ENCODE peak calls at places on chromosomes 2 and 18, in five cellular contexts. One of them, this sample, is unnamed. For H3K4me1, the result is how much of the 10 kb centered on the place peaks cover.

GRCh38 chr2:235070063-235070706 is 118.4 kb downstream of the SH3BP4 start:
- DNase-seq in neuronal stem cell: no peak
- DNase-seq in CD4-positive, alpha-beta memory T cell: no peak
- DNase-seq in CD8-positive, alpha-beta memory T cell: no peak
- DNase-seq in tibial nerve: no peak
- DNase-seq in this sample: peak

GRCh38 chr2:43478423-43479086 is 117.3 kb downstream of the THADA start:
- DNase-seq in neuronal stem cell: no peak
- DNase-seq in CD4-positive, alpha-beta memory T cell: no peak
- DNase-seq in tibial nerve: no peak
- DNase-seq in CD8-positive, alpha-beta memory T cell: no peak
- DNase-seq in this sample: no peak

GRCh38 chr2:179272406-179273192 is 8.0 kb upstream of the SESTD1 start:
- DNase-seq in CD4-positive, alpha-beta memory T cell: no peak
- DNase-seq in tibial nerve: no peak
- DNase-seq in neuronal stem cell: no peak
- DNase-seq in CD8-positive, alpha-beta memory T cell: no peak
- DNase-seq in this sample: no peak

GRCh38 chr18:21910906-21911305 is 170.3 kb downstream of the MIB1 start:
- DNase-seq in CD8-positive, alpha-beta memory T cell: no peak
- DNase-seq in tibial nerve: no peak
- DNase-seq in CD4-positive, alpha-beta memory T cell: no peak
- DNase-seq in neuronal stem cell: no peak
- DNase-seq in this sample: no peak

GRCh38 chr18:33469699-33470098 is 29.2 kb upstream of the CCDC178 start:
- DNase-seq in tibial nerve: no peak
- DNase-seq in CD8-positive, alpha-beta memory T cell: no peak
- DNase-seq in CD4-positive, alpha-beta memory T cell: no peak
- DNase-seq in neuronal stem cell: no peak
- DNase-seq in this sample: no peak

GRCh38 chr18:74271656-74272055 is 20.1 kb downstream of the CYB5A start:
- DNase-seq in tibial nerve: no peak
- DNase-seq in neuronal stem cell: no peak
- DNase-seq in CD8-positive, alpha-beta memory T cell: no peak
- DNase-seq in CD4-positive, alpha-beta memory T cell: no peak
- DNase-seq in this sample: no peak

GRCh38 chr2:188078544-188078943 is 213.1 kb upstream of the GULP1 start:
- DNase-seq in tibial nerve: no peak
- DNase-seq in CD8-positive, alpha-beta memory T cell: no peak
- DNase-seq in CD4-positive, alpha-beta memory T cell: no peak
- DNase-seq in neuronal stem cell: no peak
- DNase-seq in this sample: no peak

GRCh38 chr2:63661076-63661475 is 72.3 kb downstream of the MDH1 start:
- DNase-seq in tibial nerve: no peak
- DNase-seq in CD4-positive, alpha-beta memory T cell: no peak
- DNase-seq in CD8-positive, alpha-beta memory T cell: no peak
- DNase-seq in neuronal stem cell: no peak
- DNase-seq in this sample: no peak

GRCh38 chr2:3606370-3607124 is 11.6 kb downstream of the COLEC11 start:
- DNase-seq in neuronal stem cell: no peak
- DNase-seq in CD4-positive, alpha-beta memory T cell: no peak
- DNase-seq in tibial nerve: no peak
- DNase-seq in CD8-positive, alpha-beta memory T cell: no peak
- DNase-seq in this sample: no peak

GRCh38 chr2:97840198-97840597 is 126.8 kb downstream of the ZAP70 start:
- DNase-seq in CD4-positive, alpha-beta memory T cell: no peak
- DNase-seq in CD8-positive, alpha-beta memory T cell: no peak
- DNase-seq in neuronal stem cell: no peak
- DNase-seq in tibial nerve: no peak
- DNase-seq in this sample: no peak

GRCh38 chr18:43888601-43889000 is 611.3 kb upstream of the SYT4 start:
- DNase-seq in CD8-positive, alpha-beta memory T cell: no peak
- DNase-seq in CD4-positive, alpha-beta memory T cell: no peak
- DNase-seq in tibial nerve: no peak
- DNase-seq in neuronal stem cell: no peak
- DNase-seq in this sample: no peak

GRCh38 chr2:198857246-198857645 is 600.5 kb downstream of the SATB2 start:
- DNase-seq in tibial nerve: no peak
- DNase-seq in CD4-positive, alpha-beta memory T cell: no peak
- DNase-seq in CD8-positive, alpha-beta memory T cell: no peak
- DNase-seq in neuronal stem cell: no peak
- DNase-seq in this sample: no peak

GRCh38 chr2:202099515-202099914 is 26.5 kb downstream of the KIAA2012 start:
- DNase-seq in CD8-positive, alpha-beta memory T cell: no peak
- DNase-seq in neuronal stem cell: peak
- DNase-seq in tibial nerve: no peak
- DNase-seq in CD4-positive, alpha-beta memory T cell: no peak
- DNase-seq in this sample: no peak

GRCh38 chr18:5238371-5238758 is 41.3 kb upstream of the AKAIN1 start:
- DNase-seq in neuronal stem cell: no peak
- DNase-seq in CD4-positive, alpha-beta memory T cell: no peak
- DNase-seq in CD8-positive, alpha-beta memory T cell: no peak
- DNase-seq in tibial nerve: no peak
- DNase-seq in this sample: no peak

GRCh38 chr2:14626873-14627272 is 5.6 kb upstream of the LRATD1 start:
- DNase-seq in CD4-positive, alpha-beta memory T cell: no peak
- DNase-seq in CD8-positive, alpha-beta memory T cell: no peak
- DNase-seq in neuronal stem cell: no peak
- DNase-seq in tibial nerve: no peak
- DNase-seq in this sample: no peak

DNA sequence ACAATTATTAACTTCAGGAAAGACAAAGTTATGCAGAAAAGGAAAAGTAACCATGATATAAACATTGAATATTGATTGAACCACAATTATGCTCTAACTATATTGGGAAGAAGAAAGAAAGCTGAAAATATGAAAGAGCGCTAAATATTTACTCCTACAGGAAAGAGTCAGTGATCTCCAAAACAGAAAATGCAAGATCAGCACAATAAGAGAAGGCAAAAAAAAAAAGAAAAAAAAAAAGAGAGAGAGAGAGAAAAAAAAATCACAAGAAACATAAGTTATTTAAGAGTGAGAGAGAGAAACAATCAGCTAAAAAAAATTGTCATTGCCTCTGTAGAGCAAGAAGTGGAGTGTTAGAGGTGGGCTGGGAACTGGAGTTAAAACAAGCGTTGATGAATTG is 28.9 kb upstream of the ELAC1 start:
- DNase-seq in neuronal stem cell: no peak
- DNase-seq in CD4-positive, alpha-beta memory T cell: no peak
- DNase-seq in CD8-positive, alpha-beta memory T cell: no peak
- DNase-seq in tibial nerve: no peak
- DNase-seq in this sample: no peak
- H3K4me1 ChIP-seq in neuronal stem cell: under half
- H3K4me1 ChIP-seq in CD4-positive, alpha-beta memory T cell: under half
- H3K4me1 ChIP-seq in CD8-positive, alpha-beta memory T cell: under half
- H3K4me1 ChIP-seq in tibial nerve: under half
- H3K4me1 ChIP-seq in this sample: under half

DNA sequence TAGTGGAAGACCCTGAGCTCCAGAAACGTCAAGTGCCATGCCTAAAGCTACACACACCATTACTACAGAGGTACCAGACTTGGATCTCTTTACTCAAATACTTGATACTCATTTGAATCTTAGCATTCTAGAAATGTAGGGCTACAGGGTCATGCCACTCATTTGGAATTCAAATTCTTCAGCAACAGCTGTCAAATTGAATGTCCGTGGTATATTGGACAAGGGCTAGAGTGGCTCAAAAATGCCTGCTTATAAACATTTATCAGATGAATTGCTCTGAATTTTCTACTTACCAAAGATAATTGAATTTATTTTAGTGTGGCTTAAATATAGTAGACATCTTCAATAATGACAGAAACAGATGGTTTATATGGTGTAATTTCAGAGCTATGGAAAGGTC is 669.7 kb downstream of the SLC4A3 start:
- DNase-seq in tibial nerve: no peak
- DNase-seq in CD8-positive, alpha-beta memory T cell: no peak
- DNase-seq in CD4-positive, alpha-beta memory T cell: no peak
- DNase-seq in neuronal stem cell: no peak
- DNase-seq in this sample: no peak
- H3K4me3 ChIP-seq in tibial nerve: no peak
- H3K4me3 ChIP-seq in CD8-positive, alpha-beta memory T cell: no peak
- H3K4me3 ChIP-seq in CD4-positive, alpha-beta memory T cell: no peak
- H3K4me3 ChIP-seq in neuronal stem cell: no peak
- H3K4me3 ChIP-seq in this sample: no peak

DNA sequence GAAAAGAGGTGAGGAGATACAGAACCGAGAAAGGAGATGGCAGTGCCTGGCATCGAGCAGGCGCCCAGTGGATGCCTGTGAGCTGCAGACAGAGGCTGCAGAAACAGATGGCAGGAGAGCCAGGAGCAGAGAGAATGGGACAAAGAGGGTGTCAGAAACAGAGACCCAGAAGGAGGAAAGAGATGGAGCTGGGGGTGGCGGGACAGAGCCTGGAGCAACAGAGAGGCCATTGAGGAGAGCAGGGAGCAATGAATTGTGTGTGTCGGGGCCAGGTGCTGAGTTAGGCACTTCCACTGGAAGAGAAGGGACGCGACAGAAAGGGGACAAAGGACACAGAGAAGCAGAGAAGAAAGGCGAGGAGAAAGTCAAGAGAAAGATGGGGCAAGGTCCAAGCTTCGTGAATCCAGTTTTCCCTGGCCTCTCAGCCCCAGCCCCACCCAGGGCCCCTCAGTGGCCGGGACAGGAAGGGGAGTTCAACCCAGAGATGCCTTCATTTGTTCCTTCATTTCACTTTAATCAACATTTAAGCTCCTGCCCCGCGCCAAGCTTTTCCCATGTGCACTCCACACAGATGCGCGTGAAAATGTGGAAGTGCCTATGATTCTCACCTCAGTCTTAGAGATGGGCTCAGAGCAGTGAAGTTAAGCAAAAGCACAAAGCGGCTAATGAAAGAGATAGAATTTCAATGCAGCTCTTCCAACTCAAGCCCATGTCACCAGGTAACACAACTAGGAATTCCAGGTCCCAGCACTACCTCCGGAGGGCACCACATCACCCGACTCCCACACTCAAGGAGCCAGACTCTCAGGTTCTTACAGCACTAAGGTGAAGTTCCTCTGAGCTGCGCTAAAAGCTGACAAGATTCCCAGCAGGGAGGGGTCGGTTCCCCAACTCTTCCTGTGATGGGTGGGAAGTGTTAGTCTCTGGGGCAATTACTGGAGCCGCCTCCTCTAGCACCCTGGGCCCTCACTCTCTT is 55.2 kb downstream of the TNS1 start:
- DNase-seq in CD4-positive, alpha-beta memory T cell: no peak
- DNase-seq in CD8-positive, alpha-beta memory T cell: no peak
- DNase-seq in tibial nerve: no peak
- DNase-seq in neuronal stem cell: no peak
- DNase-seq in this sample: no peak
- H3K27ac ChIP-seq in CD4-positive, alpha-beta memory T cell: no peak
- H3K27ac ChIP-seq in CD8-positive, alpha-beta memory T cell: no peak
- H3K27ac ChIP-seq in tibial nerve: no peak
- H3K27ac ChIP-seq in neuronal stem cell: no peak
- H3K27ac ChIP-seq in this sample: no peak

GRCh38 chr2:241351640-241352031 is 4.4 kb upstream of the FARP2 start:
- DNase-seq in tibial nerve: no peak
- DNase-seq in neuronal stem cell: no peak
- DNase-seq in CD4-positive, alpha-beta memory T cell: no peak
- DNase-seq in CD8-positive, alpha-beta memory T cell: no peak
- DNase-seq in this sample: no peak

GRCh38 chr2:241350878-241351639 is 5.0 kb upstream of the FARP2 start:
- DNase-seq in tibial nerve: no peak
- DNase-seq in neuronal stem cell: no peak
- DNase-seq in CD8-positive, alpha-beta memory T cell: no peak
- DNase-seq in CD4-positive, alpha-beta memory T cell: no peak
- DNase-seq in this sample: no peak

GRCh38 chr2:241352227-241352626 is 3.9 kb upstream of the FARP2 start:
- DNase-seq in CD4-positive, alpha-beta memory T cell: no peak
- DNase-seq in tibial nerve: no peak
- DNase-seq in CD8-positive, alpha-beta memory T cell: no peak
- DNase-seq in neuronal stem cell: no peak
- DNase-seq in this sample: no peak

GRCh38 chr2:241350530-241350877 is 5.6 kb upstream of the FARP2 start:
- DNase-seq in tibial nerve: no peak
- DNase-seq in CD8-positive, alpha-beta memory T cell: no peak
- DNase-seq in neuronal stem cell: no peak
- DNase-seq in CD4-positive, alpha-beta memory T cell: no peak
- DNase-seq in this sample: no peak

GRCh38 chr2:241349941-241350340 is 6.1 kb upstream of the FARP2 start:
- DNase-seq in neuronal stem cell: no peak
- DNase-seq in CD8-positive, alpha-beta memory T cell: no peak
- DNase-seq in CD4-positive, alpha-beta memory T cell: no peak
- DNase-seq in tibial nerve: no peak
- DNase-seq in this sample: no peak
- H3K4me1 ChIP-seq in neuronal stem cell: under half
- H3K4me1 ChIP-seq in CD8-positive, alpha-beta memory T cell: under half
- H3K4me1 ChIP-seq in CD4-positive, alpha-beta memory T cell: under half
- H3K4me1 ChIP-seq in tibial nerve: under half
- H3K4me1 ChIP-seq in this sample: under half

GRCh38 chr2:55923978-55924325 is 370 bp upstream of the EFEMP1 start:
- DNase-seq in tibial nerve: no peak
- DNase-seq in CD4-positive, alpha-beta memory T cell: no peak
- DNase-seq in neuronal stem cell: no peak
- DNase-seq in CD8-positive, alpha-beta memory T cell: no peak
- DNase-seq in this sample: no peak
- H3K4me3 ChIP-seq in tibial nerve: peak
- H3K4me3 ChIP-seq in CD4-positive, alpha-beta memory T cell: no peak
- H3K4me3 ChIP-seq in neuronal stem cell: peak
- H3K4me3 ChIP-seq in CD8-positive, alpha-beta memory T cell: no peak
- H3K4me3 ChIP-seq in this sample: peak

GRCh38 chr18:2905802-2906521 is 59.2 kb downstream of the EMILIN2 start:
- DNase-seq in neuronal stem cell: no peak
- DNase-seq in tibial nerve: peak
- DNase-seq in CD8-positive, alpha-beta memory T cell: peak
- DNase-seq in CD4-positive, alpha-beta memory T cell: peak
- DNase-seq in this sample: no peak
- H3K27ac ChIP-seq in neuronal stem cell: no peak
- H3K27ac ChIP-seq in tibial nerve: peak
- H3K27ac ChIP-seq in CD8-positive, alpha-beta memory T cell: no peak
- H3K27ac ChIP-seq in CD4-positive, alpha-beta memory T cell: peak
- H3K27ac ChIP-seq in this sample: no peak